ENCODE peak calls at places on chromosome 1, in nine cellular contexts. One of them, this sample, is unnamed. For H3K4me1, the result is how much of the 10 kb centered on the place peaks cover.

GRCh38 chr1:1565340-1565739 is 9.3 kb downstream of the SSU72 start:
- DNase-seq in ovary: no peak
- DNase-seq in psoas muscle: no peak
- DNase-seq in thyroid gland: no peak
- DNase-seq in CD8-positive, alpha-beta memory T cell: no peak
- DNase-seq in CD4-positive, alpha-beta memory T cell: no peak
- DNase-seq in K562: no peak
- DNase-seq in neural progenitor cell: no peak
- DNase-seq in uterus: no peak
- DNase-seq in this sample: no peak

GRCh38 chr1:65316233-65316632 is 6.9 kb downstream of the DNAJC6 start:
- DNase-seq in ovary: no peak
- DNase-seq in psoas muscle: no peak
- DNase-seq in thyroid gland: no peak
- DNase-seq in CD8-positive, alpha-beta memory T cell: no peak
- DNase-seq in CD4-positive, alpha-beta memory T cell: no peak
- DNase-seq in K562: peak
- DNase-seq in neural progenitor cell: no peak
- DNase-seq in uterus: no peak
- DNase-seq in this sample: no peak

GRCh38 chr1:164524810-164525209 is 34.2 kb upstream of the PBX1 start:
- DNase-seq in ovary: no peak
- DNase-seq in psoas muscle: no peak
- DNase-seq in thyroid gland: no peak
- DNase-seq in CD8-positive, alpha-beta memory T cell: no peak
- DNase-seq in CD4-positive, alpha-beta memory T cell: no peak
- DNase-seq in K562: no peak
- DNase-seq in neural progenitor cell: no peak
- DNase-seq in uterus: no peak
- DNase-seq in this sample: no peak

GRCh38 chr1:180156631-180157091 is 2.0 kb downstream of the QSOX1 start:
- DNase-seq in ovary: no peak
- DNase-seq in psoas muscle: no peak
- DNase-seq in thyroid gland: no peak
- DNase-seq in CD8-positive, alpha-beta memory T cell: no peak
- DNase-seq in CD4-positive, alpha-beta memory T cell: no peak
- DNase-seq in K562: no peak
- DNase-seq in neural progenitor cell: no peak
- DNase-seq in uterus: no peak
- DNase-seq in this sample: no peak

GRCh38 chr1:223216482-223217205 is 73.6 kb upstream of the TLR5 start:
- DNase-seq in ovary: no peak
- DNase-seq in psoas muscle: no peak
- DNase-seq in thyroid gland: no peak
- DNase-seq in CD8-positive, alpha-beta memory T cell: no peak
- DNase-seq in CD4-positive, alpha-beta memory T cell: no peak
- DNase-seq in K562: no peak
- DNase-seq in neural progenitor cell: peak
- DNase-seq in uterus: no peak
- DNase-seq in this sample: no peak

GRCh38 chr1:32991819-32992488 is 27.3 kb upstream of the RNF19B start:
- DNase-seq in ovary: no peak
- DNase-seq in psoas muscle: no peak
- DNase-seq in thyroid gland: peak
- DNase-seq in CD8-positive, alpha-beta memory T cell: no peak
- DNase-seq in CD4-positive, alpha-beta memory T cell: no peak
- DNase-seq in K562: no peak
- DNase-seq in neural progenitor cell: no peak
- DNase-seq in uterus: no peak
- DNase-seq in this sample: no peak

GRCh38 chr1:53063744-53064515 is 1.9 kb downstream of the PODN start:
- DNase-seq in ovary: peak
- DNase-seq in psoas muscle: no peak
- DNase-seq in thyroid gland: no peak
- DNase-seq in CD8-positive, alpha-beta memory T cell: no peak
- DNase-seq in CD4-positive, alpha-beta memory T cell: no peak
- DNase-seq in K562: no peak
- DNase-seq in neural progenitor cell: no peak
- DNase-seq in uterus: no peak
- DNase-seq in this sample: peak

GRCh38 chr1:166064324-166064926 is 102.4 kb downstream of the FAM78B start:
- DNase-seq in ovary: no peak
- DNase-seq in psoas muscle: no peak
- DNase-seq in thyroid gland: no peak
- DNase-seq in CD8-positive, alpha-beta memory T cell: no peak
- DNase-seq in CD4-positive, alpha-beta memory T cell: no peak
- DNase-seq in K562: no peak
- DNase-seq in neural progenitor cell: no peak
- DNase-seq in uterus: no peak
- DNase-seq in this sample: no peak

GRCh38 chr1:101175886-101176285 is 60.9 kb upstream of the S1PR1 start:
- DNase-seq in ovary: no peak
- DNase-seq in psoas muscle: no peak
- DNase-seq in thyroid gland: no peak
- DNase-seq in CD8-positive, alpha-beta memory T cell: no peak
- DNase-seq in CD4-positive, alpha-beta memory T cell: no peak
- DNase-seq in K562: no peak
- DNase-seq in neural progenitor cell: no peak
- DNase-seq in uterus: no peak
- DNase-seq in this sample: no peak

GRCh38 chr1:69246721-69247120 is 321.0 kb upstream of the LRRC7 start:
- DNase-seq in ovary: no peak
- DNase-seq in psoas muscle: no peak
- DNase-seq in thyroid gland: no peak
- DNase-seq in CD8-positive, alpha-beta memory T cell: no peak
- DNase-seq in CD4-positive, alpha-beta memory T cell: no peak
- DNase-seq in K562: no peak
- DNase-seq in neural progenitor cell: no peak
- DNase-seq in uterus: no peak
- DNase-seq in this sample: no peak

GRCh38 chr1:19923137-19923952 is at the start of gene PLA2G2E:
- DNase-seq in ovary: no peak
- DNase-seq in psoas muscle: no peak
- DNase-seq in thyroid gland: no peak
- DNase-seq in CD8-positive, alpha-beta memory T cell: no peak
- DNase-seq in CD4-positive, alpha-beta memory T cell: no peak
- DNase-seq in K562: no peak
- DNase-seq in neural progenitor cell: peak
- DNase-seq in uterus: no peak
- DNase-seq in this sample: no peak
- H3K27ac ChIP-seq in ovary: no peak
- H3K27ac ChIP-seq in psoas muscle: no peak
- H3K27ac ChIP-seq in thyroid gland: no peak
- H3K27ac ChIP-seq in CD8-positive, alpha-beta memory T cell: no peak
- H3K27ac ChIP-seq in CD4-positive, alpha-beta memory T cell: no peak
- H3K27ac ChIP-seq in K562: no peak
- H3K27ac ChIP-seq in neural progenitor cell: no peak
- H3K27ac ChIP-seq in uterus: no peak
- H3K27ac ChIP-seq in this sample: no peak

DNA sequence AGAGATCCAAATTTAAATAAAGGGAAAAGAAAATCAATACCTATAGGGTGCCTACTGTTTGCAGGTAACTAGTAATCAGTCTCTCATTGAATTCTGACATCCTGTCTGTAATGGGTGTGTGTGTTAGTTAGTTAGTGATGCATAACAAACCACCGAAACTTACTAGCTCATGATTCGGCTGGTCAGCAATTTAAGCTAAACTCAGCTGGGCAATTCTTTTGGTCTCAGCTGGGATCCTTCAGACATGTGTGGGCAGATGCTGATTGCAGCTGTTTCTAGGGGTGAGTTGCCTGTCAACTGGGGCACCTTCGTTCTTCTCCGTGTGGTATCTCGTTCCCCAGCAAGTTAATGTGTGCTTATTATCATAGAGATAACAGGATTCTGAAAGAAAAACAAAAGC is 40.2 kb upstream of the ZNF124 start:
- DNase-seq in ovary: no peak
- DNase-seq in psoas muscle: no peak
- DNase-seq in thyroid gland: no peak
- DNase-seq in CD8-positive, alpha-beta memory T cell: no peak
- DNase-seq in CD4-positive, alpha-beta memory T cell: no peak
- DNase-seq in K562: peak
- DNase-seq in neural progenitor cell: no peak
- DNase-seq in uterus: no peak
- DNase-seq in this sample: no peak
- H3K4me1 ChIP-seq in ovary: under half
- H3K4me1 ChIP-seq in psoas muscle: under half
- H3K4me1 ChIP-seq in thyroid gland: under half
- H3K4me1 ChIP-seq in CD8-positive, alpha-beta memory T cell: under half
- H3K4me1 ChIP-seq in CD4-positive, alpha-beta memory T cell: half or more
- H3K4me1 ChIP-seq in K562: under half
- H3K4me1 ChIP-seq in neural progenitor cell: under half
- H3K4me1 ChIP-seq in uterus: under half
- H3K4me1 ChIP-seq in this sample: under half

GRCh38 chr1:26161408-26162219 is 2.7 kb downstream of the FAM110D start:
- DNase-seq in ovary: peak
- DNase-seq in psoas muscle: peak
- DNase-seq in thyroid gland: peak
- DNase-seq in CD8-positive, alpha-beta memory T cell: peak
- DNase-seq in CD4-positive, alpha-beta memory T cell: peak
- DNase-seq in K562: peak
- DNase-seq in neural progenitor cell: peak
- DNase-seq in uterus: peak
- DNase-seq in this sample: peak
- H3K4me3 ChIP-seq in ovary: peak
- H3K4me3 ChIP-seq in psoas muscle: peak
- H3K4me3 ChIP-seq in thyroid gland: peak
- H3K4me3 ChIP-seq in CD8-positive, alpha-beta memory T cell: peak
- H3K4me3 ChIP-seq in CD4-positive, alpha-beta memory T cell: no peak
- H3K4me3 ChIP-seq in K562: peak
- H3K4me3 ChIP-seq in neural progenitor cell: peak
- H3K4me3 ChIP-seq in uterus: peak
- H3K4me3 ChIP-seq in this sample: peak

GRCh38 chr1:168728452-168729404 is at the start of gene DPT:
- DNase-seq in ovary: no peak
- DNase-seq in psoas muscle: peak
- DNase-seq in thyroid gland: no peak
- DNase-seq in CD8-positive, alpha-beta memory T cell: no peak
- DNase-seq in CD4-positive, alpha-beta memory T cell: no peak
- DNase-seq in K562: no peak
- DNase-seq in neural progenitor cell: no peak
- DNase-seq in uterus: peak
- DNase-seq in this sample: peak
- H3K27ac ChIP-seq in ovary: no peak
- H3K27ac ChIP-seq in psoas muscle: peak
- H3K27ac ChIP-seq in thyroid gland: no peak
- H3K27ac ChIP-seq in CD8-positive, alpha-beta memory T cell: no peak
- H3K27ac ChIP-seq in CD4-positive, alpha-beta memory T cell: no peak
- H3K27ac ChIP-seq in K562: no peak
- H3K27ac ChIP-seq in neural progenitor cell: no peak
- H3K27ac ChIP-seq in uterus: peak
- H3K27ac ChIP-seq in this sample: peak

GRCh38 chr1:56933606-56934005 is 32.2 kb downstream of the C8B start:
- DNase-seq in ovary: no peak
- DNase-seq in psoas muscle: no peak
- DNase-seq in thyroid gland: no peak
- DNase-seq in CD8-positive, alpha-beta memory T cell: no peak
- DNase-seq in CD4-positive, alpha-beta memory T cell: no peak
- DNase-seq in K562: no peak
- DNase-seq in neural progenitor cell: no peak
- DNase-seq in uterus: no peak
- DNase-seq in this sample: no peak

GRCh38 chr1:56931686-56932085 is 34.1 kb downstream of the C8B start:
- DNase-seq in ovary: no peak
- DNase-seq in psoas muscle: no peak
- DNase-seq in thyroid gland: no peak
- DNase-seq in CD8-positive, alpha-beta memory T cell: no peak
- DNase-seq in CD4-positive, alpha-beta memory T cell: no peak
- DNase-seq in K562: no peak
- DNase-seq in neural progenitor cell: peak
- DNase-seq in uterus: no peak
- DNase-seq in this sample: no peak

GRCh38 chr1:56934400-56935080 is 31.3 kb downstream of the C8B start:
- DNase-seq in ovary: no peak
- DNase-seq in psoas muscle: no peak
- DNase-seq in thyroid gland: no peak
- DNase-seq in CD8-positive, alpha-beta memory T cell: no peak
- DNase-seq in CD4-positive, alpha-beta memory T cell: no peak
- DNase-seq in K562: no peak
- DNase-seq in neural progenitor cell: no peak
- DNase-seq in uterus: no peak
- DNase-seq in this sample: no peak

GRCh38 chr1:56929492-56929891 is 36.3 kb downstream of the C8B start:
- DNase-seq in ovary: no peak
- DNase-seq in psoas muscle: no peak
- DNase-seq in thyroid gland: no peak
- DNase-seq in CD8-positive, alpha-beta memory T cell: no peak
- DNase-seq in CD4-positive, alpha-beta memory T cell: no peak
- DNase-seq in K562: no peak
- DNase-seq in neural progenitor cell: no peak
- DNase-seq in uterus: no peak
- DNase-seq in this sample: no peak

GRCh38 chr1:56933161-56933560 is 32.7 kb downstream of the C8B start:
- DNase-seq in ovary: no peak
- DNase-seq in psoas muscle: no peak
- DNase-seq in thyroid gland: no peak
- DNase-seq in CD8-positive, alpha-beta memory T cell: no peak
- DNase-seq in CD4-positive, alpha-beta memory T cell: no peak
- DNase-seq in K562: no peak
- DNase-seq in neural progenitor cell: no peak
- DNase-seq in uterus: no peak
- DNase-seq in this sample: no peak
- H3K4me1 ChIP-seq in ovary: under half
- H3K4me1 ChIP-seq in psoas muscle: under half
- H3K4me1 ChIP-seq in thyroid gland: under half
- H3K4me1 ChIP-seq in CD8-positive, alpha-beta memory T cell: under half
- H3K4me1 ChIP-seq in CD4-positive, alpha-beta memory T cell: under half
- H3K4me1 ChIP-seq in K562: under half
- H3K4me1 ChIP-seq in neural progenitor cell: under half
- H3K4me1 ChIP-seq in uterus: under half
- H3K4me1 ChIP-seq in this sample: under half

DNA sequence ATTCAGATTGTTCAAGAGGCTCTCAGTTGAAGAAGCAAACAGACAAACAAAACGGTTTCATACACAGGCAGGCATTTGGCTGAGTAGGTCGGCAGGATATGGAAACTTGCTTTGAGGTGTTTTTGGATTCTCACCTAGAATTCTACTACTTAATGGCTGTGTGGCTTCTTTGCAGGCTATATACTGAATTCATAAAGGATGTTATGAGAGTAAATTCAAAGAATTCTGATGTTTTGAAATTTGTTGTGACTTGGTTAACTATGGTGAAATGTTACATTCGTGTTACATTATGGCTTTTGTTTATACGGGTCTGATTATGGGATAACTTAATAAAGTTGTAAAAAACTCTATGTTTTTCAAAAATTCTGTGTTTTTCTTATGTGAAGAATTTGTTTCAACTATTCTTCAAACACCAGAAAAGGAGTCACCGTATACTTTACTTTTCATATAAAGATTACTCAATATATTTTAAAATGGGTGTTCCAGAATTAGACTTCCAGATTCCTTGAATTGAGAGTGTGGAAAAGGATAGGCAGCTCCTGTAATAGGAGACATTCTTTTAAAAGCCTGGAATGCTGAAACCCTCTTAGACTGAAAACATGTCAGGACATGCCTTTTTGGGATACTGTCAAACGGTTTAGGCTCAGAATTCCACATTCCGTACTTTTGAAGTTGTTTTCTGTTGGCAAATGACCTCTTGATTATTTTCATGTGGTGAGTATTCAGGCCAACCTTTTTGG is 8.2 kb upstream of the IRF2BP2 start:
- DNase-seq in ovary: no peak
- DNase-seq in psoas muscle: no peak
- DNase-seq in thyroid gland: no peak
- DNase-seq in CD8-positive, alpha-beta memory T cell: no peak
- DNase-seq in CD4-positive, alpha-beta memory T cell: no peak
- DNase-seq in K562: no peak
- DNase-seq in neural progenitor cell: peak
- DNase-seq in uterus: no peak
- DNase-seq in this sample: no peak
- H3K4me3 ChIP-seq in ovary: no peak
- H3K4me3 ChIP-seq in psoas muscle: peak
- H3K4me3 ChIP-seq in thyroid gland: no peak
- H3K4me3 ChIP-seq in CD8-positive, alpha-beta memory T cell: no peak
- H3K4me3 ChIP-seq in CD4-positive, alpha-beta memory T cell: no peak
- H3K4me3 ChIP-seq in K562: no peak
- H3K4me3 ChIP-seq in neural progenitor cell: no peak
- H3K4me3 ChIP-seq in uterus: no peak
- H3K4me3 ChIP-seq in this sample: no peak